ENCODE peak calls at places on chromosome 14, in ten cellular contexts. Z is progenitor cell of endocrine pancreas; G is foreskin fibroblast; L is cardiac fibroblast; H is CD8-positive, alpha-beta T cell; A is hepatocyte; N is RWPE1; X is stomach; R is upper lobe of right lung; T is heart right ventricle. J is an unnamed sample.

GRCh38 chr14:53924754-53925153 is 31.9 kb downstream of the BMP4 start:
- DNase-seq in Z (no peak), G (peak; percentile 90), L (peak; percentile 83), H (no peak), A (peak; percentile 73), N (peak; percentile 72), X (no peak), R (no peak), T (no peak), J (no peak)

GRCh38 chr14:87628129-87628528 is 364.9 kb downstream of the GALC start:
- DNase-seq in Z (no peak), G (peak; percentile 48), L (no peak), H (no peak), A (peak; percentile 86), N (no peak), X (no peak), R (no peak), T (peak; percentile 68), J (no peak)

GRCh38 chr14:64235652-64236640 is 58.2 kb downstream of the ESR2 start:
- DNase-seq in Z (no peak), G (no peak), L (no peak), H (no peak), A (no peak), N (no peak), X (no peak), R (no peak), T (no peak), J (peak; percentile 86)

GRCh38 chr14:94460631-94461416 is 8.2 kb upstream of the SERPINA11 start:
- DNase-seq in Z (no peak), G (no peak), L (no peak), H (no peak), A (no peak), N (no peak), X (no peak), R (no peak), T (no peak), J (no peak)

GRCh38 chr14:69685217-69685616 is 73.8 kb downstream of the SUSD6 start:
- DNase-seq in Z (no peak), G (peak; percentile 21), L (peak; percentile 83), H (no peak), A (no peak), N (peak; percentile 89), X (no peak), R (no peak), T (no peak), J (no peak)

GRCh38 chr14:55153951-55154350 is 24.9 kb downstream of the LGALS3 start:
- DNase-seq in Z (no peak), G (no peak), L (no peak), H (no peak), A (no peak), N (no peak), X (no peak), R (no peak), T (no peak), J (no peak)

GRCh38 chr14:105315211-105315721 is 718 bp downstream of the PACS2 start:
- DNase-seq in Z (peak; percentile 38), G (peak; percentile 56), L (no peak), H (peak; percentile 40), A (peak; percentile 66), N (peak; percentile 42), X (peak; percentile 44), R (peak; percentile 77), T (no peak), J (no peak)

GRCh38 chr14:90536092-90536491 is 139.3 kb downstream of the CALM1 start:
- DNase-seq in Z (no peak), G (no peak), L (no peak), H (no peak), A (no peak), N (no peak), X (no peak), R (peak; percentile 64), T (peak; percentile 75), J (no peak)

GRCh38 chr14:103724116-103724515 is 8.5 kb downstream of the ZFYVE21 start:
- DNase-seq in Z (no peak), G (peak; percentile 61), L (peak; percentile 38), H (no peak), A (no peak), N (no peak), X (peak; percentile 79), R (no peak), T (peak; percentile 69), J (no peak)

GRCh38 chr14:99749142-99749541 is 44.1 kb upstream of the EML1 start:
- DNase-seq in Z (no peak), G (no peak), L (no peak), H (no peak), A (no peak), N (no peak), X (no peak), R (no peak), T (no peak), J (no peak)
- TF ChIP-seq CTCF in Z (peak; percentile 44), G (no peak), L (peak; percentile 14), H (no peak), A (no peak), N (no peak), X (no peak), R (no peak), T (no peak), J (peak; percentile 34)

GRCh38 chr14:28142400-28143015 is 624.1 kb upstream of the FOXG1 start:
- DNase-seq in Z (no peak), G (peak; percentile 1), L (peak; percentile 37), H (no peak), A (peak; percentile 20), N (peak; percentile 3), X (no peak), R (no peak), T (no peak), J (no peak)
- TF ChIP-seq CTCF in Z (peak; percentile 70), G (no peak), L (peak; percentile 39), H (no peak), A (peak; percentile 57), N (peak; percentile 33), X (no peak), R (no peak), T (no peak), J (no peak)

GRCh38 chr14:101948666-101949205 is 15.6 kb upstream of the DYNC1H1 start:
- DNase-seq in Z (no peak), G (no peak), L (no peak), H (no peak), A (peak; percentile 40), N (no peak), X (no peak), R (no peak), T (no peak), J (no peak)

GRCh38 chr14:101950100-101950499 is 14.3 kb upstream of the DYNC1H1 start:
- DNase-seq in Z (no peak), G (no peak), L (no peak), H (no peak), A (no peak), N (no peak), X (no peak), R (no peak), T (no peak), J (no peak)

GRCh38 chr14:101950516-101951215 is 13.7 kb upstream of the DYNC1H1 start:
- DNase-seq in Z (no peak), G (no peak), L (no peak), H (no peak), A (no peak), N (no peak), X (no peak), R (no peak), T (no peak), J (no peak)

GRCh38 chr14:101947577-101947903 is 16.8 kb upstream of the DYNC1H1 start:
- DNase-seq in Z (no peak), G (no peak), L (no peak), H (peak; percentile 14), A (no peak), N (no peak), X (no peak), R (peak; percentile 68), T (no peak), J (no peak)

DNA sequence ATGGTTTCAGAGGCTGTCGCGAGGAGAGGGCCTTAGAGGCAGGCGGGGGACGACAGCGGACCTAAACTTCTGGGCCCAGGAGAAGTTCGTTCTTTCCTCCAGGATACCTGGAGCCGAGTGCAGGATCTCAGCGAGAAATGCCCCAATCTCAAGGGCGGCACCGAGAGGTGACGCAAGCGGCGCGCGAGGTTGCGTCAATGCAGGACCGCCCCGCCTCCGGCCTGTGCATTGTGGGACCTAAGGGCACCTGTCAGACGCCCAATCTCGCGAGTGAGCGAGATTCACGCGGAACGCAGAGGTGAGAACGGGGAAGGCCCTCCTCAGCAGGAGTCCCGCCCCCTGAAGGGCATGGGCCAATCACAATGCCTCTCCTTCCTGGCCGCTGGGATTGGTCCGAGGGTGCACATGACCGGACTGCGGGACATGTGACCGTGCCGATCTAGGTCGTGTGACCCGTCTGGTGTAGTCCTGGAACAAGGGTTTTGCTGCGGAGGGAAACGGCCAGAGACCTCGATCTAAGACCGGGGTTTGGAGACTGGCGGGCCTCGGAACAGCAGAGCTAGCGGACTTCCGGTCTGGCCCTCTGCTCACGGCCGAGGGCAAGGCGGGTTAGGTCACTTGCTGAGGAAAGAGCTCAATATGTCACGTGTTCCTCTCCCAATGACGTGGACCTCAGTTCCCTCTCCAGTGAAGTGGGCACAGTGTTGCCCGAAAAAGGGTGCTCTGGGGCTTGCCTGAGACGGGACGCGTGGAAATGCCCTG is 16.3 kb upstream of the DYNC1H1 start:
- DNase-seq in Z (peak; percentile 100), G (peak; percentile 100), L (peak; percentile 100), H (peak; percentile 99), A (peak; percentile 100), N (peak; percentile 99), X (peak; percentile 100), R (peak; percentile 100), T (peak; percentile 100), J (peak; percentile 100)
- TF ChIP-seq CTCF in Z (no peak), G (no peak), L (no peak), H (no peak), A (no peak), N (no peak), X (no peak), R (no peak), T (no peak), J (no peak)

GRCh38 chr14:67426983-67427601 is 15.1 kb upstream of the PLEK2 start:
- DNase-seq in Z (peak; percentile 69), G (peak; percentile 88), L (peak; percentile 88), H (peak; percentile 64), A (peak; percentile 91), N (peak; percentile 83), X (peak; percentile 82), R (peak; percentile 81), T (peak; percentile 77), J (peak; percentile 55)
- TF ChIP-seq CTCF in Z (peak; percentile 90), G (peak; percentile 72), L (peak; percentile 87), H (peak; percentile 82), A (peak; percentile 82), N (peak; percentile 79), X (peak; percentile 75), R (peak; percentile 81), T (peak; percentile 78), J (peak; percentile 83)

DNA sequence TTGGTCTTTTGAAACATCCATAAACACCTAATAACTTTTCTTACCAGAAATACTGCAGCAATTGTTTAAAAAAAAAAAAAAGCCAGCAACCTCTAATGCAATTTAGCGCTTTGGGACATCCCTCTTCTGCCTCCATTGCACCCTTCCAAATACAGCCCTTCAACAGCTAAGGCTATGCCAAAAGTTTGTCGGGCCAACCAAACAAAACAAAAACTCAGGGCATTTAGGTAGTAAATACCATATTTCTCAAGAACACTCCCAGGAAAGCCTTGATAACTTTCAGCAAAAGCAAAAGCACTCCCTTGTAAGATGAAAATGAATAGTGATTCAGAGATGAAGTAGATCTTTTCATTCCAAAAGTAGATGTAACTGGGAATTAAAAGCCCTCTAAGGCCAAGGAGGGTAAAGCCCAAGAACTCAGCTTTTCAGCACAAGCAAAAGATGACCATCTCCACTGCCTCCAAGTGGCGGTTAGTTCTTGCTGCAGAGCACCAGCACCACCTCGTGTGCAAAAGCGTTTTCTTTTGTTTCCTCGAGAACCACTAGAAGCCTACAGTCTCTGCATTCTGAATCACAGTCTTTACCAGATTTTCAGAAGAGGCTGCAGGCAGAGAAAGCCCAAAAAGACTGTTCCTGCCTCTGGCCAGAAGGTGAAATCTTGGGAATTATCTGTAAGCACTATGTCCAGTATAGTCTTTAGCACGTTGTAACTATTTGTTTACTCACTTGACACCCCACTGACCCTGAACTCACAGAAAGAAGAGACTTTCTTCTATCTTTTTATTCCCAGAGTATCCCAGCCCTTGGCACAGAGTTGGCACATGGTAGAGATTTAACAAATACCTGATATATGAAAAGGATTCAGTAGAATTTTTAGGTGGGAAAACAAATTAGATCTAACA is 53.1 kb downstream of the SIX6 start:
- DNase-seq in Z (peak; percentile 23), G (peak; percentile 86), L (peak; percentile 87), H (no peak), A (peak; percentile 80), N (peak; percentile 46), X (peak; percentile 44), R (no peak), T (peak; percentile 27), J (peak; percentile 19)
- TF ChIP-seq CTCF in Z (peak; percentile 84), G (peak; percentile 72), L (peak; percentile 81), H (no peak), A (peak; percentile 69), N (peak; percentile 39), X (peak; percentile 45), R (peak; percentile 55), T (peak; percentile 64), J (peak; percentile 84)